ENCODE peak calls at places on chromosomes 1 and 21, in seven cellular contexts. One of them, this sample, is unnamed.

GRCh38 chr1:203268901-203269653 is 36.2 kb upstream of the BTG2 start:
- DNase-seq in trophoblast cell: peak; percentile 44
- DNase-seq in IMR-90: peak; percentile 77
- DNase-seq in neuronal stem cell: peak; percentile 83
- DNase-seq in mesendoderm: peak; percentile 87
- DNase-seq in H9: peak; percentile 65
- DNase-seq in mesenchymal stem cell: peak; percentile 80
- DNase-seq in this sample: peak; percentile 60

GRCh38 chr1:158067651-158068050 is 74.2 kb downstream of the KIRREL1 start:
- DNase-seq in IMR-90: peak; percentile 80
- DNase-seq in trophoblast cell: no peak
- DNase-seq in mesendoderm: peak; percentile 45
- DNase-seq in mesenchymal stem cell: peak; percentile 90
- DNase-seq in H9: no peak
- DNase-seq in neuronal stem cell: no peak
- DNase-seq in this sample: no peak

GRCh38 chr1:153362187-153362586 is 4.5 kb downstream of the S100A9 start:
- DNase-seq in trophoblast cell: no peak
- DNase-seq in H9: no peak
- DNase-seq in mesendoderm: no peak
- DNase-seq in mesenchymal stem cell: no peak
- DNase-seq in neuronal stem cell: no peak
- DNase-seq in IMR-90: no peak
- DNase-seq in this sample: no peak

GRCh38 chr21:38306833-38307232 is 50.0 kb downstream of the KCNJ15 start:
- DNase-seq in neuronal stem cell: no peak
- DNase-seq in IMR-90: peak; percentile 99
- DNase-seq in mesenchymal stem cell: peak; percentile 98
- DNase-seq in trophoblast cell: no peak
- DNase-seq in H9: no peak
- DNase-seq in mesendoderm: no peak
- DNase-seq in this sample: no peak

GRCh38 chr1:229557913-229558414 is 543 bp downstream of the ABCB10 start:
- DNase-seq in neuronal stem cell: peak; percentile 33
- DNase-seq in trophoblast cell: no peak
- DNase-seq in mesendoderm: peak; percentile 48
- DNase-seq in IMR-90: no peak
- DNase-seq in H9: peak; percentile 35
- DNase-seq in mesenchymal stem cell: peak; percentile 39
- DNase-seq in this sample: no peak

GRCh38 chr1:230176871-230177411 is 109.9 kb downstream of the GALNT2 start:
- DNase-seq in trophoblast cell: no peak
- DNase-seq in neuronal stem cell: no peak
- DNase-seq in H9: peak; percentile 21
- DNase-seq in IMR-90: peak; percentile 41
- DNase-seq in mesendoderm: no peak
- DNase-seq in mesenchymal stem cell: no peak
- DNase-seq in this sample: no peak

GRCh38 chr1:64356636-64357256 is 113.2 kb upstream of the CACHD1 start:
- DNase-seq in mesenchymal stem cell: no peak
- DNase-seq in IMR-90: no peak
- DNase-seq in neuronal stem cell: no peak
- DNase-seq in mesendoderm: peak; percentile 83
- DNase-seq in trophoblast cell: no peak
- DNase-seq in H9: peak; percentile 79
- DNase-seq in this sample: no peak

GRCh38 chr1:56387071-56387747 is 192.2 kb downstream of the PLPP3 start:
- DNase-seq in IMR-90: no peak
- DNase-seq in trophoblast cell: no peak
- DNase-seq in neuronal stem cell: no peak
- DNase-seq in H9: no peak
- DNase-seq in mesenchymal stem cell: no peak
- DNase-seq in mesendoderm: no peak
- DNase-seq in this sample: no peak

GRCh38 chr1:222369991-222370910 is 177.7 kb downstream of the HHIPL2 start:
- DNase-seq in H9: no peak
- DNase-seq in mesenchymal stem cell: peak; percentile 89
- DNase-seq in neuronal stem cell: no peak
- DNase-seq in mesendoderm: peak; percentile 57
- DNase-seq in IMR-90: peak; percentile 97
- DNase-seq in trophoblast cell: no peak
- DNase-seq in this sample: no peak

GRCh38 chr1:28257736-28258135 is 1.6 kb upstream of the SESN2 start:
- DNase-seq in IMR-90: no peak
- DNase-seq in neuronal stem cell: no peak
- DNase-seq in H9: no peak
- DNase-seq in trophoblast cell: no peak
- DNase-seq in mesendoderm: no peak
- DNase-seq in mesenchymal stem cell: no peak
- DNase-seq in this sample: no peak

GRCh38 chr1:28258628-28259251 is 578 bp upstream of the SESN2 start:
- DNase-seq in neuronal stem cell: no peak
- DNase-seq in H9: no peak
- DNase-seq in mesenchymal stem cell: peak; percentile 26
- DNase-seq in trophoblast cell: no peak
- DNase-seq in mesendoderm: no peak
- DNase-seq in IMR-90: no peak
- DNase-seq in this sample: no peak

GRCh38 chr1:28259252-28259934 is at the start of gene SESN2:
- DNase-seq in neuronal stem cell: peak; percentile 98
- DNase-seq in trophoblast cell: peak; percentile 100
- DNase-seq in mesenchymal stem cell: peak; percentile 99
- DNase-seq in IMR-90: peak; percentile 99
- DNase-seq in H9: peak; percentile 99
- DNase-seq in mesendoderm: peak; percentile 99
- DNase-seq in this sample: peak; percentile 94

GRCh38 chr1:28259935-28260802 is 851 bp downstream of the SESN2 start:
- DNase-seq in mesenchymal stem cell: peak; percentile 92
- DNase-seq in H9: peak; percentile 92
- DNase-seq in IMR-90: peak; percentile 88
- DNase-seq in neuronal stem cell: peak; percentile 93
- DNase-seq in mesendoderm: peak; percentile 93
- DNase-seq in trophoblast cell: peak; percentile 71
- DNase-seq in this sample: peak; percentile 75

GRCh38 chr1:28256197-28256827 is 3.0 kb upstream of the SESN2 start:
- DNase-seq in mesenchymal stem cell: no peak
- DNase-seq in neuronal stem cell: no peak
- DNase-seq in trophoblast cell: no peak
- DNase-seq in mesendoderm: no peak
- DNase-seq in H9: no peak
- DNase-seq in IMR-90: no peak
- DNase-seq in this sample: no peak
- H2BK5ac ChIP-seq in mesenchymal stem cell: no peak overlapping the region
- H2BK5ac ChIP-seq in neuronal stem cell: no peak overlapping the region
- H2BK5ac ChIP-seq in trophoblast cell: no peak overlapping the region
- H2BK5ac ChIP-seq in mesendoderm: no peak overlapping the region
- H2BK5ac ChIP-seq in H9: no peak overlapping the region
- H2BK5ac ChIP-seq in IMR-90: no peak overlapping the region
- H2BK5ac ChIP-seq in this sample: no peak overlapping the region

DNA sequence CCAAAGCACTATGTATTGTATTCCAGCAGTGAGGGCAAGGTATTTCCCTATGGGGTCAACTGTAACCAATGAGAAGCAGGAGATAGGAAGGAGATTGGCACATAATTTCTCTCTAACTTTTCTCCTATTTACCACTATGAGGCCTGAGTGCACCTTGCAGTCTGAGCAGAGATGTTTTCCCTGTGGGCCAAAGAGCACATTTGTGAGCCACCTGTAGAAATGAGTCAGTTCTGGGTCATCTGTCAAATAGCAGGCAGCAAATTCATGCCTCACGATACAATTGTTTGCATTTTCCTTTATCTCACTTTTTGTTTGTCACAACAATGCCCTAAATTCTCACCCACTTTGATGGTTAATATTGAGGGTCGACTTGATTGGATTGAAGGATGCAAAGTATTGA is 547.2 kb upstream of the NCAM2 start:
- DNase-seq in neuronal stem cell: no peak
- DNase-seq in H9: no peak
- DNase-seq in mesenchymal stem cell: no peak
- DNase-seq in IMR-90: no peak
- DNase-seq in trophoblast cell: no peak
- DNase-seq in mesendoderm: peak; percentile 32
- DNase-seq in this sample: no peak
- H2BK5ac ChIP-seq in neuronal stem cell: no peak overlapping the region
- H2BK5ac ChIP-seq in H9: no peak overlapping the region
- H2BK5ac ChIP-seq in mesenchymal stem cell: no peak overlapping the region
- H2BK5ac ChIP-seq in IMR-90: no peak overlapping the region
- H2BK5ac ChIP-seq in trophoblast cell: no peak overlapping the region
- H2BK5ac ChIP-seq in mesendoderm: no peak overlapping the region
- H2BK5ac ChIP-seq in this sample: no peak overlapping the region

GRCh38 chr1:198660341-198661056 is 21.7 kb downstream of the PTPRC start:
- DNase-seq in IMR-90: no peak
- DNase-seq in neuronal stem cell: no peak
- DNase-seq in mesendoderm: no peak
- DNase-seq in trophoblast cell: no peak
- DNase-seq in H9: no peak
- DNase-seq in mesenchymal stem cell: no peak
- DNase-seq in this sample: no peak
- H2BK5ac ChIP-seq in IMR-90: no peak overlapping the region
- H2BK5ac ChIP-seq in neuronal stem cell: no peak overlapping the region
- H2BK5ac ChIP-seq in mesendoderm: no peak overlapping the region
- H2BK5ac ChIP-seq in trophoblast cell: no peak overlapping the region
- H2BK5ac ChIP-seq in H9: no peak overlapping the region
- H2BK5ac ChIP-seq in mesenchymal stem cell: no peak overlapping the region
- H2BK5ac ChIP-seq in this sample: no peak overlapping the region

GRCh38 chr1:166156674-166157073 is 10.1 kb downstream of the FAM78B start:
- DNase-seq in neuronal stem cell: no peak
- DNase-seq in IMR-90: no peak
- DNase-seq in trophoblast cell: no peak
- DNase-seq in mesendoderm: no peak
- DNase-seq in mesenchymal stem cell: no peak
- DNase-seq in H9: no peak
- DNase-seq in this sample: no peak
- H2BK5ac ChIP-seq in neuronal stem cell: no peak overlapping the region
- H2BK5ac ChIP-seq in IMR-90: no peak overlapping the region
- H2BK5ac ChIP-seq in trophoblast cell: no peak overlapping the region
- H2BK5ac ChIP-seq in mesendoderm: no peak overlapping the region
- H2BK5ac ChIP-seq in mesenchymal stem cell: no peak overlapping the region
- H2BK5ac ChIP-seq in H9: no peak overlapping the region
- H2BK5ac ChIP-seq in this sample: no peak overlapping the region

GRCh38 chr1:182768973-182769372 is 20.6 kb upstream of the NPL start:
- DNase-seq in H9: no peak
- DNase-seq in IMR-90: no peak
- DNase-seq in trophoblast cell: no peak
- DNase-seq in neuronal stem cell: no peak
- DNase-seq in mesenchymal stem cell: no peak
- DNase-seq in mesendoderm: no peak
- DNase-seq in this sample: no peak
- H2BK5ac ChIP-seq in H9: no peak overlapping the region
- H2BK5ac ChIP-seq in IMR-90: no peak overlapping the region
- H2BK5ac ChIP-seq in trophoblast cell: no peak overlapping the region
- H2BK5ac ChIP-seq in neuronal stem cell: no peak overlapping the region
- H2BK5ac ChIP-seq in mesenchymal stem cell: no peak overlapping the region
- H2BK5ac ChIP-seq in mesendoderm: no peak overlapping the region
- H2BK5ac ChIP-seq in this sample: no peak overlapping the region

GRCh38 chr1:160098852-160099647 is 631 bp upstream of the IGSF8 start:
- DNase-seq in IMR-90: peak; percentile 87
- DNase-seq in trophoblast cell: peak; percentile 92
- DNase-seq in H9: peak; percentile 98
- DNase-seq in neuronal stem cell: peak; percentile 93
- DNase-seq in mesenchymal stem cell: peak; percentile 92
- DNase-seq in mesendoderm: peak; percentile 97
- DNase-seq in this sample: peak; percentile 81

GRCh38 chr1:160097196-160097910 is 1.1 kb downstream of the IGSF8 start:
- DNase-seq in mesendoderm: peak; percentile 50
- DNase-seq in neuronal stem cell: no peak
- DNase-seq in mesenchymal stem cell: no peak
- DNase-seq in IMR-90: no peak
- DNase-seq in H9: no peak
- DNase-seq in trophoblast cell: peak; percentile 19
- DNase-seq in this sample: no peak

GRCh38 chr1:160099716-160100375 is 1.4 kb upstream of the IGSF8 start:
- DNase-seq in neuronal stem cell: no peak
- DNase-seq in H9: no peak
- DNase-seq in IMR-90: no peak
- DNase-seq in trophoblast cell: no peak
- DNase-seq in mesenchymal stem cell: no peak
- DNase-seq in mesendoderm: no peak
- DNase-seq in this sample: no peak

GRCh38 chr1:160096491-160097116 is 1.8 kb downstream of the IGSF8 start:
- DNase-seq in neuronal stem cell: no peak
- DNase-seq in mesenchymal stem cell: peak; percentile 82
- DNase-seq in IMR-90: peak; percentile 52
- DNase-seq in trophoblast cell: peak; percentile 98
- DNase-seq in H9: no peak
- DNase-seq in mesendoderm: peak; percentile 86
- DNase-seq in this sample: no peak

DNA sequence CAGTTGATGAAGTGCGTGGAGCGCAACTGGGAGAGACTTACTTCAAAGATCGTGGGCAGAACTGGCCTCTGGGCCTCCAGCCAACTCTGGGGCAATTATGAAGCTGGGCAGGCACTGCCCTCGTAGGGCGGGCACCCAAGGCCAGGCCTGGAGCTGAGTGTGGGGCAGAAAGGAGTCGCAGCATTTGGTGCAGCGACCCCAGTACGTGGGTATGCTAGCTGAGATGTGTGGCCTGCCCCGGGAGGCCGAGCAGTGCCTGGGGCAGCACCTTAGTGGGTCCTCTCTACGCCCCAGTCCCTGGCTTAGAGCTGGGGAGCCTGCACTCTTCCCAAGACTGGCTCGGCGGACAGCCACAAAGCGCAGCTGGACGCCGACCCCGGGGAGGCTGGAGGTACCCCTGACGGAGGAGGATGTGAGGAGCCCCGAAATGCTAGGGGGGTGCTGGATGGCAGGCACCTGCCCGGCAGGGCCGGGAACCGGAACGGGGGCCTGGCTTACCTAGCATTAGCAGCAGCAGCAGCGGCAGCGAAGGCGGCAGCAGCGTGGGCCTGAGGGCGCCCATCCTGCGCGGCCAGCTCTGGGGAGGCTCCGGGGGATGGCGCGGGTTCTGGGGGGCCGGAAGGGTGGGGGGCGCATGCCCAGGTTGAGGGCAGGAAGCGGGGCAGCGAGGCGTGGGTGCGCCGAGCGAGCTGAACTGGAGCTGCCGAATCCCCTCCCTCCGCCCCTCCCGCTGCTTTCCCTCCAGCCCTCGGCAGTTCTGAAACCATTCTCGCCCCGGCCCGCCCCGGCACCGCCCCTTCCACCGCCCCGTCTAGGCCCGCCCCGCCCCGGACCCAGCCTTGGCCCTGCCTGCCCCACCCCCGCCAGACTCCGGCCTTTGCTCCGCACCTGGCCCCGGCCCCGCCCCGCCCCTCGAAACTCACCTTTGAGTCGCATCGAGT is at the start of gene IGSF8:
- DNase-seq in mesenchymal stem cell: peak; percentile 83
- DNase-seq in trophoblast cell: peak; percentile 54
- DNase-seq in neuronal stem cell: peak; percentile 86
- DNase-seq in mesendoderm: no peak
- DNase-seq in H9: peak; percentile 94
- DNase-seq in IMR-90: peak; percentile 69
- DNase-seq in this sample: peak; percentile 97
- H2BK5ac ChIP-seq in mesenchymal stem cell: no peak within 1 kb of the TSS
- H2BK5ac ChIP-seq in trophoblast cell: no peak within 1 kb of the TSS
- H2BK5ac ChIP-seq in neuronal stem cell: no peak within 1 kb of the TSS
- H2BK5ac ChIP-seq in mesendoderm: no peak within 1 kb of the TSS
- H2BK5ac ChIP-seq in H9: no peak within 1 kb of the TSS
- H2BK5ac ChIP-seq in IMR-90: no peak within 1 kb of the TSS
- H2BK5ac ChIP-seq in this sample: peak within 1 kb of the TSS; percentile 80

This sample was measured in H1.